ENCODE peak calls at places on chromosomes 5 and 9, in eight cellular contexts. One of them, this sample, is unnamed.

GRCh38 chr9:36855443-36856315 is 178.4 kb downstream of the PAX5 start:
- DNase-seq in CD4-positive, alpha-beta memory T cell: peak; percentile 22
- DNase-seq in WERI-Rb-1: peak; percentile 25
- DNase-seq in GM03348: peak; percentile 34
- DNase-seq in EL: peak; percentile 11
- DNase-seq in stimulated activated CD4-positive, alpha-beta T cell treated with anti-CD3 and anti-CD28 coated beads, Interleukin-12 subunit alpha, Interleukin-12 subunit beta, amount 100 ng/mL, for 48 hours: peak; percentile 24
- DNase-seq in dorsolateral prefrontal cortex: no peak
- DNase-seq in HTR-8/SVneo: peak; percentile 32
- DNase-seq in this sample: no peak

GRCh38 chr9:129752915-129753724 is at the start of gene PTGES:
- DNase-seq in CD4-positive, alpha-beta memory T cell: peak; percentile 21
- DNase-seq in WERI-Rb-1: peak; percentile 94
- DNase-seq in GM03348: peak; percentile 92
- DNase-seq in EL: peak; percentile 88
- DNase-seq in stimulated activated CD4-positive, alpha-beta T cell treated with anti-CD3 and anti-CD28 coated beads, Interleukin-12 subunit alpha, Interleukin-12 subunit beta, amount 100 ng/mL, for 48 hours: peak; percentile 16
- DNase-seq in dorsolateral prefrontal cortex: peak; percentile 79
- DNase-seq in HTR-8/SVneo: peak; percentile 78
- DNase-seq in this sample: peak; percentile 18

GRCh38 chr5:137141779-137142178 is 357.3 kb downstream of the SPOCK1 start:
- DNase-seq in CD4-positive, alpha-beta memory T cell: no peak
- DNase-seq in WERI-Rb-1: no peak
- DNase-seq in GM03348: peak; percentile 21
- DNase-seq in EL: peak; percentile 58
- DNase-seq in stimulated activated CD4-positive, alpha-beta T cell treated with anti-CD3 and anti-CD28 coated beads, Interleukin-12 subunit alpha, Interleukin-12 subunit beta, amount 100 ng/mL, for 48 hours: no peak
- DNase-seq in dorsolateral prefrontal cortex: no peak
- DNase-seq in HTR-8/SVneo: no peak
- DNase-seq in this sample: no peak

GRCh38 chr9:123940721-123941534 is 11.0 kb upstream of the DENND1A start:
- DNase-seq in CD4-positive, alpha-beta memory T cell: no peak
- DNase-seq in WERI-Rb-1: no peak
- DNase-seq in GM03348: no peak
- DNase-seq in EL: no peak
- DNase-seq in stimulated activated CD4-positive, alpha-beta T cell treated with anti-CD3 and anti-CD28 coated beads, Interleukin-12 subunit alpha, Interleukin-12 subunit beta, amount 100 ng/mL, for 48 hours: no peak
- DNase-seq in dorsolateral prefrontal cortex: no peak
- DNase-seq in HTR-8/SVneo: no peak
- DNase-seq in this sample: no peak

GRCh38 chr5:96691503-96692303 is 29.5 kb downstream of the CAST start:
- DNase-seq in CD4-positive, alpha-beta memory T cell: no peak
- DNase-seq in WERI-Rb-1: no peak
- DNase-seq in GM03348: peak; percentile 62
- DNase-seq in EL: peak; percentile 17
- DNase-seq in stimulated activated CD4-positive, alpha-beta T cell treated with anti-CD3 and anti-CD28 coated beads, Interleukin-12 subunit alpha, Interleukin-12 subunit beta, amount 100 ng/mL, for 48 hours: no peak
- DNase-seq in dorsolateral prefrontal cortex: no peak
- DNase-seq in HTR-8/SVneo: no peak
- DNase-seq in this sample: no peak

GRCh38 chr5:145062280-145062679 is 772.9 kb downstream of the PRELID2 start:
- DNase-seq in CD4-positive, alpha-beta memory T cell: no peak
- DNase-seq in WERI-Rb-1: no peak
- DNase-seq in GM03348: no peak
- DNase-seq in EL: peak; percentile 78
- DNase-seq in stimulated activated CD4-positive, alpha-beta T cell treated with anti-CD3 and anti-CD28 coated beads, Interleukin-12 subunit alpha, Interleukin-12 subunit beta, amount 100 ng/mL, for 48 hours: no peak
- DNase-seq in dorsolateral prefrontal cortex: no peak
- DNase-seq in HTR-8/SVneo: no peak
- DNase-seq in this sample: no peak

GRCh38 chr5:172771439-172772111 is 580 bp upstream of the DUSP1 start:
- DNase-seq in CD4-positive, alpha-beta memory T cell: no peak
- DNase-seq in WERI-Rb-1: no peak
- DNase-seq in GM03348: no peak
- DNase-seq in EL: peak; percentile 65
- DNase-seq in stimulated activated CD4-positive, alpha-beta T cell treated with anti-CD3 and anti-CD28 coated beads, Interleukin-12 subunit alpha, Interleukin-12 subunit beta, amount 100 ng/mL, for 48 hours: peak; percentile 21
- DNase-seq in dorsolateral prefrontal cortex: no peak
- DNase-seq in HTR-8/SVneo: no peak
- DNase-seq in this sample: no peak

GRCh38 chr9:19471737-19472648 is 63.2 kb downstream of the ACER2 start:
- DNase-seq in CD4-positive, alpha-beta memory T cell: peak; percentile 26
- DNase-seq in WERI-Rb-1: peak; percentile 71
- DNase-seq in GM03348: peak; percentile 78
- DNase-seq in EL: peak; percentile 61
- DNase-seq in stimulated activated CD4-positive, alpha-beta T cell treated with anti-CD3 and anti-CD28 coated beads, Interleukin-12 subunit alpha, Interleukin-12 subunit beta, amount 100 ng/mL, for 48 hours: peak; percentile 39
- DNase-seq in dorsolateral prefrontal cortex: peak; percentile 84
- DNase-seq in HTR-8/SVneo: peak; percentile 54
- DNase-seq in this sample: peak; percentile 79

GRCh38 chr5:181223729-181224389 is 778 bp downstream of the TRIM41 start:
- DNase-seq in CD4-positive, alpha-beta memory T cell: no peak
- DNase-seq in WERI-Rb-1: peak; percentile 27
- DNase-seq in GM03348: no peak
- DNase-seq in EL: peak; percentile 48
- DNase-seq in stimulated activated CD4-positive, alpha-beta T cell treated with anti-CD3 and anti-CD28 coated beads, Interleukin-12 subunit alpha, Interleukin-12 subunit beta, amount 100 ng/mL, for 48 hours: no peak
- DNase-seq in dorsolateral prefrontal cortex: no peak
- DNase-seq in HTR-8/SVneo: no peak
- DNase-seq in this sample: no peak

GRCh38 chr5:14741721-14742426 is 77.4 kb downstream of the OTULIN start:
- DNase-seq in CD4-positive, alpha-beta memory T cell: no peak
- DNase-seq in WERI-Rb-1: peak; percentile 85
- DNase-seq in GM03348: no peak
- DNase-seq in EL: no peak
- DNase-seq in stimulated activated CD4-positive, alpha-beta T cell treated with anti-CD3 and anti-CD28 coated beads, Interleukin-12 subunit alpha, Interleukin-12 subunit beta, amount 100 ng/mL, for 48 hours: no peak
- DNase-seq in dorsolateral prefrontal cortex: no peak
- DNase-seq in HTR-8/SVneo: no peak
- DNase-seq in this sample: no peak

GRCh38 chr9:116870566-116870965 is 183.5 kb downstream of the TRIM32 start:
- DNase-seq in CD4-positive, alpha-beta memory T cell: no peak
- DNase-seq in WERI-Rb-1: no peak
- DNase-seq in GM03348: no peak
- DNase-seq in EL: no peak
- DNase-seq in stimulated activated CD4-positive, alpha-beta T cell treated with anti-CD3 and anti-CD28 coated beads, Interleukin-12 subunit alpha, Interleukin-12 subunit beta, amount 100 ng/mL, for 48 hours: no peak
- DNase-seq in dorsolateral prefrontal cortex: no peak
- DNase-seq in HTR-8/SVneo: no peak
- DNase-seq in this sample: no peak

GRCh38 chr9:130319300-130319699 is 53.7 kb downstream of the HMCN2 start:
- DNase-seq in CD4-positive, alpha-beta memory T cell: no peak
- DNase-seq in WERI-Rb-1: no peak
- DNase-seq in GM03348: no peak
- DNase-seq in EL: no peak
- DNase-seq in stimulated activated CD4-positive, alpha-beta T cell treated with anti-CD3 and anti-CD28 coated beads, Interleukin-12 subunit alpha, Interleukin-12 subunit beta, amount 100 ng/mL, for 48 hours: no peak
- DNase-seq in dorsolateral prefrontal cortex: no peak
- DNase-seq in HTR-8/SVneo: no peak
- DNase-seq in this sample: no peak

GRCh38 chr5:73152411-73153388 is 20.3 kb upstream of the TMEM174 start:
- DNase-seq in CD4-positive, alpha-beta memory T cell: no peak
- DNase-seq in WERI-Rb-1: no peak
- DNase-seq in GM03348: no peak
- DNase-seq in EL: no peak
- DNase-seq in stimulated activated CD4-positive, alpha-beta T cell treated with anti-CD3 and anti-CD28 coated beads, Interleukin-12 subunit alpha, Interleukin-12 subunit beta, amount 100 ng/mL, for 48 hours: no peak
- DNase-seq in dorsolateral prefrontal cortex: no peak
- DNase-seq in HTR-8/SVneo: no peak
- DNase-seq in this sample: no peak

GRCh38 chr9:127081250-127082185 is 40.9 kb downstream of the ANGPTL2 start:
- DNase-seq in CD4-positive, alpha-beta memory T cell: no peak
- DNase-seq in WERI-Rb-1: peak; percentile 6
- DNase-seq in GM03348: no peak
- DNase-seq in EL: no peak
- DNase-seq in stimulated activated CD4-positive, alpha-beta T cell treated with anti-CD3 and anti-CD28 coated beads, Interleukin-12 subunit alpha, Interleukin-12 subunit beta, amount 100 ng/mL, for 48 hours: no peak
- DNase-seq in dorsolateral prefrontal cortex: no peak
- DNase-seq in HTR-8/SVneo: no peak
- DNase-seq in this sample: no peak

GRCh38 chr5:160970605-160971191 is 118.7 kb upstream of the ATP10B start:
- DNase-seq in CD4-positive, alpha-beta memory T cell: no peak
- DNase-seq in WERI-Rb-1: no peak
- DNase-seq in GM03348: no peak
- DNase-seq in EL: no peak
- DNase-seq in stimulated activated CD4-positive, alpha-beta T cell treated with anti-CD3 and anti-CD28 coated beads, Interleukin-12 subunit alpha, Interleukin-12 subunit beta, amount 100 ng/mL, for 48 hours: no peak
- DNase-seq in dorsolateral prefrontal cortex: no peak
- DNase-seq in HTR-8/SVneo: no peak
- DNase-seq in this sample: no peak

This sample was measured in amygdala.